ENCODE peak calls at places on chromosomes 11 and 22, in ten cellular contexts. One of them, this sample, is unnamed.

GRCh38 chr11:6217722-6218121 is 12.4 kb downstream of the C11orf42 start:
- DNase-seq in stomach: no peak
- DNase-seq in anterior cingulate cortex: no peak
- DNase-seq in kidney glomerular epithelial cell: no peak
- DNase-seq in dermis blood vessel endothelial cell: no peak
- DNase-seq in HT-29: no peak
- DNase-seq in NCI-H1694 treated with DMSO at 0.1 percent for 48 hours: no peak
- DNase-seq in frontal cortex: no peak
- DNase-seq in SW 1271: no peak
- DNase-seq in T-cell: no peak
- DNase-seq in this sample: no peak

GRCh38 chr11:106717222-106717621 is 301.1 kb downstream of the GUCY1A2 start:
- DNase-seq in SW 1271: no peak
- DNase-seq in frontal cortex: no peak
- DNase-seq in T-cell: no peak
- DNase-seq in dermis blood vessel endothelial cell: no peak
- DNase-seq in NCI-H1694 treated with DMSO at 0.1 percent for 48 hours: no peak
- DNase-seq in kidney glomerular epithelial cell: no peak
- DNase-seq in stomach: no peak
- DNase-seq in HT-29: peak; percentile 3
- DNase-seq in anterior cingulate cortex: no peak
- DNase-seq in this sample: no peak

GRCh38 chr11:62122076-62122475 is 1.7 kb upstream of the INCENP start:
- DNase-seq in SW 1271: no peak
- DNase-seq in frontal cortex: no peak
- DNase-seq in dermis blood vessel endothelial cell: peak; percentile 24
- DNase-seq in NCI-H1694 treated with DMSO at 0.1 percent for 48 hours: peak; percentile 5
- DNase-seq in T-cell: no peak
- DNase-seq in anterior cingulate cortex: no peak
- DNase-seq in kidney glomerular epithelial cell: no peak
- DNase-seq in HT-29: peak; percentile 44
- DNase-seq in stomach: no peak
- DNase-seq in this sample: no peak

GRCh38 chr22:30301995-30302809 is 12.9 kb upstream of the CASTOR1 start:
- DNase-seq in T-cell: no peak
- DNase-seq in SW 1271: no peak
- DNase-seq in kidney glomerular epithelial cell: no peak
- DNase-seq in frontal cortex: no peak
- DNase-seq in NCI-H1694 treated with DMSO at 0.1 percent for 48 hours: no peak
- DNase-seq in anterior cingulate cortex: no peak
- DNase-seq in HT-29: peak; percentile 34
- DNase-seq in dermis blood vessel endothelial cell: peak; percentile 13
- DNase-seq in stomach: peak; percentile 44
- DNase-seq in this sample: no peak

GRCh38 chr11:62999649-63000048 is 14.9 kb upstream of the SLC22A6 start:
- DNase-seq in HT-29: no peak
- DNase-seq in dermis blood vessel endothelial cell: no peak
- DNase-seq in T-cell: no peak
- DNase-seq in kidney glomerular epithelial cell: no peak
- DNase-seq in NCI-H1694 treated with DMSO at 0.1 percent for 48 hours: no peak
- DNase-seq in SW 1271: no peak
- DNase-seq in frontal cortex: no peak
- DNase-seq in anterior cingulate cortex: no peak
- DNase-seq in stomach: peak; percentile 74
- DNase-seq in this sample: no peak

GRCh38 chr11:71307811-71308645 is 55.7 kb upstream of the SHANK2 start:
- DNase-seq in HT-29: no peak
- DNase-seq in anterior cingulate cortex: no peak
- DNase-seq in kidney glomerular epithelial cell: no peak
- DNase-seq in dermis blood vessel endothelial cell: no peak
- DNase-seq in SW 1271: no peak
- DNase-seq in stomach: peak; percentile 22
- DNase-seq in T-cell: no peak
- DNase-seq in frontal cortex: no peak
- DNase-seq in NCI-H1694 treated with DMSO at 0.1 percent for 48 hours: no peak
- DNase-seq in this sample: no peak

GRCh38 chr11:61870429-61871039 is 20.8 kb downstream of the FADS3 start:
- DNase-seq in dermis blood vessel endothelial cell: no peak
- DNase-seq in stomach: no peak
- DNase-seq in NCI-H1694 treated with DMSO at 0.1 percent for 48 hours: no peak
- DNase-seq in frontal cortex: no peak
- DNase-seq in T-cell: no peak
- DNase-seq in kidney glomerular epithelial cell: no peak
- DNase-seq in SW 1271: no peak
- DNase-seq in HT-29: no peak
- DNase-seq in anterior cingulate cortex: no peak
- DNase-seq in this sample: no peak

GRCh38 chr11:68579455-68579854 is 104.9 kb upstream of the GAL start:
- DNase-seq in NCI-H1694 treated with DMSO at 0.1 percent for 48 hours: no peak
- DNase-seq in kidney glomerular epithelial cell: no peak
- DNase-seq in SW 1271: no peak
- DNase-seq in HT-29: no peak
- DNase-seq in T-cell: no peak
- DNase-seq in frontal cortex: no peak
- DNase-seq in anterior cingulate cortex: no peak
- DNase-seq in stomach: no peak
- DNase-seq in dermis blood vessel endothelial cell: no peak
- DNase-seq in this sample: no peak

GRCh38 chr11:127493330-127493729 is 492.8 kb upstream of the KIRREL3 start:
- DNase-seq in T-cell: no peak
- DNase-seq in dermis blood vessel endothelial cell: no peak
- DNase-seq in kidney glomerular epithelial cell: peak; percentile 8
- DNase-seq in frontal cortex: no peak
- DNase-seq in anterior cingulate cortex: no peak
- DNase-seq in stomach: no peak
- DNase-seq in SW 1271: peak; percentile 6
- DNase-seq in HT-29: peak; percentile 58
- DNase-seq in NCI-H1694 treated with DMSO at 0.1 percent for 48 hours: peak; percentile 12
- DNase-seq in this sample: no peak

This sample was measured in endothelial cell of umbilical vein.